ENCODE peak calls at places on chromosome 18, in nine cellular contexts. W, I, E, N, Z, B, K, A and L are unnamed samples.

GRCh38 chr18:71189581-71189980 is 900.7 kb downstream of the SOCS6 start:
- DNase-seq in E (no peak), B (no peak), I (no peak), K (no peak), Z (no peak), W (no peak), A (no peak), N (no peak), L (no peak)

GRCh38 chr18:12376034-12376717 is 851 bp downstream of the AFG3L2 start:
- DNase-seq in B (no peak), K (no peak), W (peak), A (peak), I (no peak), Z (peak), E (peak), N (peak), L (no peak)

GRCh38 chr18:11872479-11873136 is 21.4 kb downstream of the CHMP1B start:
- DNase-seq in B (no peak), A (no peak), N (no peak), E (no peak), K (peak), Z (peak), W (no peak), I (no peak), L (peak)

GRCh38 chr18:78867131-78867530 is 112.5 kb upstream of the SALL3 start:
- DNase-seq in N (no peak), K (no peak), B (no peak), W (no peak), A (no peak), I (no peak), E (no peak), Z (no peak), L (no peak)

GRCh38 chr18:37987901-37988300 is 422.3 kb upstream of the CELF4 start:
- DNase-seq in W (no peak), K (no peak), B (no peak), Z (no peak), N (peak), A (no peak), E (no peak), I (no peak), L (no peak)

GRCh38 chr18:10546557-10547300 is 20.9 kb downstream of the NAPG start:
- DNase-seq in B (no peak), N (peak), Z (peak), K (no peak), I (no peak), A (no peak), W (no peak), E (no peak), L (no peak)

GRCh38 chr18:25896956-25897355 is 193.5 kb downstream of the SS18 start:
- DNase-seq in E (no peak), K (no peak), W (no peak), I (no peak), B (no peak), N (peak), Z (no peak), A (no peak), L (no peak)

GRCh38 chr18:55390898-55391297 is 197.1 kb downstream of the TCF4 start:
- DNase-seq in I (no peak), Z (no peak), B (no peak), W (no peak), K (no peak), E (no peak), N (no peak), A (no peak), L (no peak)

GRCh38 chr18:47150029-47150823 is at the start of gene HDHD2:
- DNase-seq in E (peak), B (peak), K (peak), W (peak), Z (peak), I (peak), A (peak), N (peak), L (peak)